ENCODE peak calls at places on chromosomes 4 and X, in five cellular contexts. One of them, this sample, is unnamed.

GRCh38 chr4:126851391-126851790 is 781.4 kb upstream of the INTU start:
- DNase-seq in AG10803: peak
- DNase-seq in RWPE1: no peak
- DNase-seq in HuH-7: no peak
- DNase-seq in mucosa of gallbladder: no peak
- DNase-seq in this sample: no peak

GRCh38 chrX:134146493-134146892 is 90.5 kb upstream of the CCDC160 start:
- DNase-seq in AG10803: no peak
- DNase-seq in RWPE1: no peak
- DNase-seq in HuH-7: no peak
- DNase-seq in mucosa of gallbladder: no peak
- DNase-seq in this sample: no peak

GRCh38 chrX:63963382-63963781 is 178.4 kb upstream of the ARHGEF9 start:
- DNase-seq in AG10803: no peak
- DNase-seq in RWPE1: no peak
- DNase-seq in HuH-7: no peak
- DNase-seq in mucosa of gallbladder: no peak
- DNase-seq in this sample: no peak

GRCh38 chr4:174575436-174575835 is 53.1 kb upstream of the HPGD start:
- DNase-seq in AG10803: no peak
- DNase-seq in RWPE1: no peak
- DNase-seq in HuH-7: no peak
- DNase-seq in mucosa of gallbladder: no peak
- DNase-seq in this sample: no peak

GRCh38 chr4:113952452-113953029 is 26.9 kb downstream of the ARSJ start:
- DNase-seq in AG10803: peak
- DNase-seq in RWPE1: peak
- DNase-seq in HuH-7: peak
- DNase-seq in mucosa of gallbladder: peak
- DNase-seq in this sample: peak

GRCh38 chrX:19683358-19683757 is 168.1 kb upstream of the MAP3K15 start:
- DNase-seq in AG10803: no peak
- DNase-seq in RWPE1: no peak
- DNase-seq in HuH-7: no peak
- DNase-seq in mucosa of gallbladder: no peak
- DNase-seq in this sample: no peak

GRCh38 chr4:78038704-78039103 is 18.4 kb upstream of the FRAS1 start:
- DNase-seq in AG10803: no peak
- DNase-seq in RWPE1: no peak
- DNase-seq in HuH-7: no peak
- DNase-seq in mucosa of gallbladder: no peak
- DNase-seq in this sample: no peak

GRCh38 chrX:1592128-1592862 is 891 bp downstream of the AKAP17A start:
- DNase-seq in AG10803: no peak
- DNase-seq in RWPE1: peak
- DNase-seq in HuH-7: no peak
- DNase-seq in mucosa of gallbladder: no peak
- DNase-seq in this sample: peak

GRCh38 chr4:10102981-10103330 is 13.6 kb downstream of the WDR1 start:
- DNase-seq in AG10803: no peak
- DNase-seq in RWPE1: no peak
- DNase-seq in HuH-7: no peak
- DNase-seq in mucosa of gallbladder: no peak
- DNase-seq in this sample: no peak

GRCh38 chrX:1767026-1767425 is 152.2 kb downstream of the ASMT start:
- DNase-seq in AG10803: no peak
- DNase-seq in RWPE1: no peak
- DNase-seq in HuH-7: no peak
- DNase-seq in mucosa of gallbladder: no peak
- DNase-seq in this sample: no peak

GRCh38 chrX:56826020-56826419 is 97.0 kb downstream of the NBDY start:
- DNase-seq in AG10803: no peak
- DNase-seq in RWPE1: no peak
- DNase-seq in HuH-7: no peak
- DNase-seq in mucosa of gallbladder: no peak
- DNase-seq in this sample: no peak

GRCh38 chr4:82371398-82371972 is 2.3 kb downstream of the HNRNPD start:
- DNase-seq in AG10803: no peak
- DNase-seq in RWPE1: peak
- DNase-seq in HuH-7: no peak
- DNase-seq in mucosa of gallbladder: no peak
- DNase-seq in this sample: no peak

GRCh38 chr4:26272654-26273307 is 48.0 kb upstream of the RBPJ start:
- DNase-seq in AG10803: no peak
- DNase-seq in RWPE1: no peak
- DNase-seq in HuH-7: no peak
- DNase-seq in mucosa of gallbladder: no peak
- DNase-seq in this sample: no peak

GRCh38 chr4:156977435-156978160 is 6.0 kb upstream of the PDGFC start:
- DNase-seq in AG10803: peak
- DNase-seq in RWPE1: no peak
- DNase-seq in HuH-7: no peak
- DNase-seq in mucosa of gallbladder: no peak
- DNase-seq in this sample: no peak

GRCh38 chr4:143352052-143352451 is 15.4 kb downstream of the GAB1 start:
- DNase-seq in AG10803: no peak
- DNase-seq in RWPE1: no peak
- DNase-seq in HuH-7: no peak
- DNase-seq in mucosa of gallbladder: no peak
- DNase-seq in this sample: no peak

GRCh38 chrX:143664302-143664701 is 28.4 kb upstream of the SLITRK4 start:
- DNase-seq in AG10803: peak
- DNase-seq in RWPE1: no peak
- DNase-seq in HuH-7: peak
- DNase-seq in mucosa of gallbladder: no peak
- DNase-seq in this sample: peak

GRCh38 chr4:11650801-11651596 is 222.3 kb upstream of the HS3ST1 start:
- DNase-seq in AG10803: no peak
- DNase-seq in RWPE1: no peak
- DNase-seq in HuH-7: no peak
- DNase-seq in mucosa of gallbladder: peak
- DNase-seq in this sample: no peak

GRCh38 chr4:156946508-156947197 is 24.9 kb downstream of the PDGFC start:
- DNase-seq in AG10803: peak
- DNase-seq in RWPE1: peak
- DNase-seq in HuH-7: no peak
- DNase-seq in mucosa of gallbladder: no peak
- DNase-seq in this sample: no peak

GRCh38 chrX:119887721-119888425 is 7.8 kb upstream of the AKAP14 start:
- DNase-seq in AG10803: peak
- DNase-seq in RWPE1: peak
- DNase-seq in HuH-7: peak
- DNase-seq in mucosa of gallbladder: peak
- DNase-seq in this sample: peak

GRCh38 chrX:121308276-121308805 is 260.9 kb downstream of the GLUD2 start:
- DNase-seq in AG10803: peak
- DNase-seq in RWPE1: peak
- DNase-seq in HuH-7: peak
- DNase-seq in mucosa of gallbladder: peak
- DNase-seq in this sample: no peak

GRCh38 chr4:153138736-153139135 is 65.5 kb upstream of the TRIM2 start:
- DNase-seq in AG10803: no peak
- DNase-seq in RWPE1: no peak
- DNase-seq in HuH-7: no peak
- DNase-seq in mucosa of gallbladder: peak
- DNase-seq in this sample: no peak

GRCh38 chrX:120452131-120452530 is 17.0 kb downstream of the LAMP2 start:
- DNase-seq in AG10803: peak
- DNase-seq in RWPE1: peak
- DNase-seq in HuH-7: peak
- DNase-seq in mucosa of gallbladder: no peak
- DNase-seq in this sample: peak

GRCh38 chr4:169311643-169312365 is 41.0 kb upstream of the SH3RF1 start:
- DNase-seq in AG10803: peak
- DNase-seq in RWPE1: peak
- DNase-seq in HuH-7: peak
- DNase-seq in mucosa of gallbladder: no peak
- DNase-seq in this sample: peak

GRCh38 chrX:148416142-148416541 is 84.3 kb upstream of the AFF2 start:
- DNase-seq in AG10803: no peak
- DNase-seq in RWPE1: no peak
- DNase-seq in HuH-7: no peak
- DNase-seq in mucosa of gallbladder: no peak
- DNase-seq in this sample: no peak

GRCh38 chr4:152193059-152193458 is 342.8 kb downstream of the FBXW7 start:
- DNase-seq in AG10803: peak
- DNase-seq in RWPE1: no peak
- DNase-seq in HuH-7: no peak
- DNase-seq in mucosa of gallbladder: no peak
- DNase-seq in this sample: no peak

GRCh38 chrX:43860646-43861370 is 21.4 kb downstream of the MAOB start:
- DNase-seq in AG10803: peak
- DNase-seq in RWPE1: no peak
- DNase-seq in HuH-7: peak
- DNase-seq in mucosa of gallbladder: peak
- DNase-seq in this sample: no peak

GRCh38 chrX:63784902-63785692 is at the start of gene ARHGEF9:
- DNase-seq in AG10803: peak
- DNase-seq in RWPE1: no peak
- DNase-seq in HuH-7: no peak
- DNase-seq in mucosa of gallbladder: no peak
- DNase-seq in this sample: no peak

GRCh38 chr4:78806943-78807458 is 30.9 kb downstream of the BMP2K start:
- DNase-seq in AG10803: no peak
- DNase-seq in RWPE1: no peak
- DNase-seq in HuH-7: no peak
- DNase-seq in mucosa of gallbladder: no peak
- DNase-seq in this sample: no peak

GRCh38 chr4:143411527-143412480 is 75.1 kb downstream of the GAB1 start:
- DNase-seq in AG10803: peak
- DNase-seq in RWPE1: no peak
- DNase-seq in HuH-7: no peak
- DNase-seq in mucosa of gallbladder: no peak
- DNase-seq in this sample: no peak

GRCh38 chrX:152819271-152819670 is 11.3 kb downstream of the CETN2 start:
- DNase-seq in AG10803: no peak
- DNase-seq in RWPE1: no peak
- DNase-seq in HuH-7: no peak
- DNase-seq in mucosa of gallbladder: no peak
- DNase-seq in this sample: no peak